ENCODE peak calls at places on chromosomes 3 and 15, in eight cellular contexts. Y is stimulated activated naive CD8-positive, alpha-beta T cell treated with anti-CD3 and anti-CD28 coated beads, Interleukin-15, amount 100 ng/mL, for 72 hours; O is HT1080; J is HEK293T; M is RKO; K is fibroblast of lung; B is IMR-90; D is WTC11. P is an unnamed sample.

GRCh38 chr3:45573591-45573990 is 21.0 kb upstream of the LIMD1 start:
- DNase-seq in Y (no peak), O (no peak), J (no peak), M (no peak), K (no peak), B (no peak), D (no peak), P (no peak)

GRCh38 chr15:49979705-49980382 is 139.2 kb downstream of the ATP8B4 start:
- DNase-seq in Y (no peak), O (no peak), J (no peak), M (peak), K (peak), B (peak), D (no peak), P (no peak)

GRCh38 chr3:138862924-138863775 is 28.4 kb upstream of the PIK3CB start:
- DNase-seq in Y (no peak), O (peak), J (peak), M (peak), K (peak), B (peak), D (peak), P (no peak)

GRCh38 chr3:172332256-172333041 is 115.8 kb downstream of the GHSR start:
- DNase-seq in Y (peak), O (peak), J (peak), M (peak), K (peak), B (peak), D (peak), P (peak)

GRCh38 chr3:125513490-125514115 is 6.4 kb downstream of the SNX4 start:
- DNase-seq in Y (no peak), O (no peak), J (no peak), M (no peak), K (no peak), B (no peak), D (no peak), P (no peak)

GRCh38 chr3:48088056-48088748 is 72.0 kb upstream of the MAP4 start:
- DNase-seq in Y (no peak), O (peak), J (peak), M (no peak), K (peak), B (no peak), D (peak), P (no peak)

GRCh38 chr3:18868911-18869689 is 279.2 kb upstream of the KCNH8 start:
- DNase-seq in Y (no peak), O (no peak), J (no peak), M (no peak), K (no peak), B (no peak), D (no peak), P (no peak)

GRCh38 chr3:60291115-60291514 is 960.1 kb downstream of the FHIT start:
- DNase-seq in Y (no peak), O (no peak), J (no peak), M (no peak), K (no peak), B (no peak), D (no peak), P (no peak)

GRCh38 chr3:48418140-48418539 is 11.7 kb downstream of the PLXNB1 start:
- DNase-seq in Y (no peak), O (no peak), J (no peak), M (no peak), K (no peak), B (no peak), D (no peak), P (no peak)

GRCh38 chr15:68844856-68845550 is 24.3 kb upstream of the ANP32A start:
- DNase-seq in Y (no peak), O (no peak), J (no peak), M (no peak), K (no peak), B (no peak), D (no peak), P (no peak)

GRCh38 chr3:100407977-100408532 is 6.7 kb downstream of the LNP1 start:
- DNase-seq in Y (no peak), O (peak), J (no peak), M (no peak), K (peak), B (no peak), D (no peak), P (no peak)

GRCh38 chr3:135084976-135085375 is 289.9 kb downstream of the EPHB1 start:
- DNase-seq in Y (no peak), O (no peak), J (no peak), M (no peak), K (no peak), B (no peak), D (no peak), P (no peak)

GRCh38 chr3:123511726-123512125 is 62.8 kb upstream of the ADCY5 start:
- DNase-seq in Y (no peak), O (peak), J (no peak), M (no peak), K (no peak), B (no peak), D (peak), P (no peak)

GRCh38 chr3:16142350-16143050 is 32.0 kb upstream of the GALNT15 start:
- DNase-seq in Y (no peak), O (no peak), J (no peak), M (no peak), K (peak), B (no peak), D (no peak), P (no peak)

GRCh38 chr15:52428297-52428696 is 100.4 kb downstream of the MYO5A start:
- DNase-seq in Y (no peak), O (no peak), J (no peak), M (no peak), K (peak), B (peak), D (no peak), P (no peak)

GRCh38 chr15:98801234-98801561 is 152.9 kb downstream of the IGF1R start:
- DNase-seq in Y (no peak), O (no peak), J (no peak), M (no peak), K (no peak), B (no peak), D (no peak), P (no peak)

GRCh38 chr3:141056716-141057115 is 5.6 kb downstream of the SPSB4 start:
- DNase-seq in Y (no peak), O (no peak), J (no peak), M (no peak), K (no peak), B (no peak), D (no peak), P (no peak)

GRCh38 chr15:34650177-34650576 is 66.7 kb upstream of the GOLGA8B start:
- DNase-seq in Y (no peak), O (peak), J (no peak), M (peak), K (peak), B (peak), D (no peak), P (no peak)

GRCh38 chr15:74383695-74384565 is 16.5 kb upstream of the CYP11A1 start:
- DNase-seq in Y (peak), O (peak), J (no peak), M (peak), K (peak), B (peak), D (no peak), P (no peak)

GRCh38 chr3:144746631-144747030 is 775.0 kb downstream of the DIPK2A start:
- DNase-seq in Y (no peak), O (no peak), J (no peak), M (no peak), K (no peak), B (no peak), D (no peak), P (no peak)

GRCh38 chr3:71119171-71119570 is 464.4 kb downstream of the FOXP1 start:
- DNase-seq in Y (no peak), O (peak), J (no peak), M (no peak), K (peak), B (peak), D (no peak), P (no peak)

GRCh38 chr3:57546616-57547015 is 2.5 kb upstream of the DNAH12 start:
- DNase-seq in Y (no peak), O (no peak), J (no peak), M (no peak), K (no peak), B (no peak), D (no peak), P (no peak)

GRCh38 chr3:45688882-45689786 is at the start of gene SACM1L:
- DNase-seq in Y (peak), O (peak), J (peak), M (peak), K (peak), B (peak), D (peak), P (peak)

GRCh38 chr3:184761976-184762375 is 50.0 kb upstream of the VPS8 start:
- DNase-seq in Y (no peak), O (no peak), J (no peak), M (no peak), K (no peak), B (no peak), D (no peak), P (no peak)

GRCh38 chr3:38247366-38248035 is 18.1 kb upstream of the SLC22A13 start:
- DNase-seq in Y (no peak), O (peak), J (peak), M (peak), K (peak), B (peak), D (no peak), P (no peak)

GRCh38 chr15:98951493-98952320 is 55.9 kb downstream of the PGPEP1L start:
- DNase-seq in Y (no peak), O (no peak), J (no peak), M (no peak), K (no peak), B (no peak), D (no peak), P (no peak)

GRCh38 chr3:14605070-14605469 is 46.5 kb upstream of the CCDC174 start:
- DNase-seq in Y (no peak), O (peak), J (no peak), M (peak), K (peak), B (peak), D (no peak), P (no peak)

GRCh38 chr3:188294113-188294512 is 140.2 kb downstream of the LPP start:
- DNase-seq in Y (no peak), O (no peak), J (no peak), M (no peak), K (no peak), B (no peak), D (no peak), P (no peak)

GRCh38 chr15:89783111-89783860 is 7.2 kb downstream of the MESP2 start:
- DNase-seq in Y (no peak), O (peak), J (no peak), M (no peak), K (peak), B (peak), D (peak), P (no peak)

GRCh38 chr15:47756872-47757271 is 39.6 kb downstream of the SEMA6D start:
- DNase-seq in Y (no peak), O (peak), J (no peak), M (peak), K (peak), B (peak), D (no peak), P (no peak)

GRCh38 chr15:34987182-34987488 is 952 bp downstream of the ZNF770 start:
- DNase-seq in Y (no peak), O (no peak), J (no peak), M (peak), K (no peak), B (no peak), D (no peak), P (no peak)

GRCh38 chr15:100043069-100043641 is 298.6 kb downstream of the ADAMTS17 start:
- DNase-seq in Y (no peak), O (peak), J (no peak), M (no peak), K (peak), B (peak), D (no peak), P (no peak)

GRCh38 chr3:145721273-145721805 is 439.6 kb downstream of the PLOD2 start:
- DNase-seq in Y (no peak), O (no peak), J (no peak), M (no peak), K (no peak), B (no peak), D (no peak), P (no peak)

GRCh38 chr15:52178765-52179164 is 12.4 kb downstream of the GNB5 start:
- DNase-seq in Y (no peak), O (no peak), J (no peak), M (peak), K (no peak), B (no peak), D (no peak), P (no peak)

GRCh38 chr3:114374433-114374832 is 80.6 kb downstream of the TIGIT start:
- DNase-seq in Y (no peak), O (no peak), J (no peak), M (no peak), K (no peak), B (no peak), D (no peak), P (no peak)

GRCh38 chr15:59247364-59247763 is 40.7 kb downstream of the LDHAL6B start:
- DNase-seq in Y (peak), O (peak), J (peak), M (peak), K (peak), B (peak), D (peak), P (peak)

GRCh38 chr3:190811775-190812480 is 50.6 kb downstream of the GMNC start:
- DNase-seq in Y (no peak), O (peak), J (peak), M (peak), K (peak), B (peak), D (peak), P (peak)

GRCh38 chr15:70336425-70337009 is 238.8 kb upstream of the TLE3 start:
- DNase-seq in Y (no peak), O (no peak), J (no peak), M (no peak), K (no peak), B (no peak), D (no peak), P (no peak)

P was measured in CD4-positive, CD25-positive, alpha-beta regulatory T cell.